ENCODE peak calls at places on chromosomes 6 and 20, in six cellular contexts. E is IMR-90, S is mesenchymal stem cell, B is neuronal stem cell, O is H1, N is trophoblast cell. Z is an unnamed sample.

GRCh38 chr6:86856937-86857563 is 80.3 kb upstream of the HTR1E start:
- DNase-seq in E (peak; percentile 28), S (peak; percentile 31), B (peak; percentile 41), O (peak; percentile 56), N (peak; percentile 40), Z (no peak)

GRCh38 chr20:50659975-50660670 is 31.2 kb downstream of the RIPOR3 start:
- DNase-seq in E (no peak), S (no peak), B (no peak), O (no peak), N (no peak), Z (no peak)

GRCh38 chr6:158353851-158354508 is 41.7 kb downstream of the TULP4 start:
- DNase-seq in E (peak; percentile 47), S (no peak), B (no peak), O (no peak), N (no peak), Z (no peak)

GRCh38 chr6:13924949-13925881 is at the start of gene RNF182:
- DNase-seq in E (no peak), S (peak; percentile 16), B (peak; percentile 17), O (no peak), N (no peak), Z (no peak)

GRCh38 chr20:34514897-34515483 is 1.2 kb upstream of the DYNLRB1 start:
- DNase-seq in E (peak; percentile 44), S (no peak), B (no peak), O (no peak), N (no peak), Z (no peak)

GRCh38 chr6:37696220-37696840 is 1.4 kb downstream of the MDGA1 start:
- DNase-seq in E (peak; percentile 49), S (peak; percentile 54), B (no peak), O (peak; percentile 62), N (no peak), Z (peak; percentile 41)

GRCh38 chr6:79307321-79308036 is 73.0 kb upstream of the HMGN3 start:
- DNase-seq in E (no peak), S (no peak), B (no peak), O (no peak), N (peak; percentile 69), Z (no peak)

GRCh38 chr6:25315194-25315593 is 36.0 kb downstream of the CARMIL1 start:
- DNase-seq in E (no peak), S (no peak), B (peak; percentile 24), O (no peak), N (no peak), Z (no peak)

GRCh38 chr6:35302604-35303218 is 5.1 kb downstream of the DEF6 start:
- DNase-seq in E (peak; percentile 9), S (peak; percentile 24), B (no peak), O (peak; percentile 64), N (no peak), Z (peak; percentile 80)

GRCh38 chr20:11935754-11936551 is 18.3 kb downstream of the BTBD3 start:
- DNase-seq in E (no peak), S (no peak), B (no peak), O (no peak), N (no peak), Z (no peak)

GRCh38 chr20:36309643-36310042 is 3.5 kb downstream of the DLGAP4 start:
- DNase-seq in E (no peak), S (no peak), B (no peak), O (no peak), N (no peak), Z (no peak)

GRCh38 chr20:48797275-48797825 is 30.4 kb downstream of the PREX1 start:
- DNase-seq in E (no peak), S (no peak), B (no peak), O (peak; percentile 58), N (no peak), Z (no peak)

GRCh38 chr6:88287696-88288095 is 121.5 kb upstream of the CNR1 start:
- DNase-seq in E (no peak), S (no peak), B (no peak), O (no peak), N (no peak), Z (no peak)

GRCh38 chr6:102474041-102474807 is 1080.7 kb downstream of the GRIK2 start:
- DNase-seq in E (no peak), S (no peak), B (no peak), O (no peak), N (no peak), Z (no peak)

GRCh38 chr6:14035448-14035847 is 82.1 kb upstream of the CD83 start:
- DNase-seq in E (peak; percentile 96), S (peak; percentile 68), B (no peak), O (no peak), N (peak; percentile 87), Z (peak; percentile 55)

GRCh38 chr6:150685860-150686259 is 86.2 kb downstream of the PLEKHG1 start:
- DNase-seq in E (peak; percentile 1), S (no peak), B (no peak), O (peak; percentile 89), N (peak; percentile 71), Z (peak; percentile 73)

GRCh38 chr6:157830354-157831017 is 7.4 kb downstream of the SNX9 start:
- DNase-seq in E (no peak), S (no peak), B (no peak), O (no peak), N (no peak), Z (no peak)

GRCh38 chr6:21067521-21067920 is 526.0 kb upstream of the SOX4 start:
- DNase-seq in E (no peak), S (no peak), B (no peak), O (no peak), N (no peak), Z (no peak)

GRCh38 chr6:148805767-148806166 is 58.9 kb downstream of the UST start:
- DNase-seq in E (no peak), S (no peak), B (no peak), O (no peak), N (peak; percentile 20), Z (no peak)

GRCh38 chr6:75261299-75261698 is 17.7 kb upstream of the COX7A2 start:
- DNase-seq in E (no peak), S (no peak), B (no peak), O (no peak), N (no peak), Z (no peak)

GRCh38 chr20:56773731-56774130 is 144.6 kb downstream of the TFAP2C start:
- DNase-seq in E (no peak), S (no peak), B (no peak), O (no peak), N (no peak), Z (no peak)

GRCh38 chr20:44776977-44777376 is 31.3 kb downstream of the KCNK15 start:
- DNase-seq in E (peak; percentile 16), S (peak; percentile 30), B (peak; percentile 59), O (peak; percentile 67), N (no peak), Z (no peak)

DNA sequence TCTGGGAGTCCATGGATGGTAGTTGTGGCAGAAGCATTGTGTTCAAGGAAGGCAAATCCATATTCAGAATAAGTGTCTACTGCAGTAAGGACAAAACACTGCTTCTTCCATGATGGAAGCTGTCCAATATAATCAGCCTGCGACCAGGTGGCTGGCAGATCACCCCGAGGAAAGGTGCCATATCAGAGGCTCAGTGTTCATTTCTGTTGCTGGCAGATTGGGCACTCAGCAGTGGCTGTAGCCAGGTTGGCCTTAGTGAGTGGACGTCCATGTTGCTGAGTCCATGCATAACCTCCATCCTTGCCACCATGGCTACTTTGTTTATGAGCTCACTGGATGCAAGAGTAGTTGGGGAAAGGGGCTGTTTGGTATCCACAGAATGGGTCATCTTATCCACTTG is 130.2 kb downstream of the SGK1 start:
- DNase-seq in E (no peak), S (no peak), B (no peak), O (no peak), N (no peak), Z (no peak)
- H3K14ac ChIP-seq in E (no peak overlapping the region), S (no peak overlapping the region), B (no peak overlapping the region), O (no peak overlapping the region), N (no peak overlapping the region), Z (no peak overlapping the region)

DNA sequence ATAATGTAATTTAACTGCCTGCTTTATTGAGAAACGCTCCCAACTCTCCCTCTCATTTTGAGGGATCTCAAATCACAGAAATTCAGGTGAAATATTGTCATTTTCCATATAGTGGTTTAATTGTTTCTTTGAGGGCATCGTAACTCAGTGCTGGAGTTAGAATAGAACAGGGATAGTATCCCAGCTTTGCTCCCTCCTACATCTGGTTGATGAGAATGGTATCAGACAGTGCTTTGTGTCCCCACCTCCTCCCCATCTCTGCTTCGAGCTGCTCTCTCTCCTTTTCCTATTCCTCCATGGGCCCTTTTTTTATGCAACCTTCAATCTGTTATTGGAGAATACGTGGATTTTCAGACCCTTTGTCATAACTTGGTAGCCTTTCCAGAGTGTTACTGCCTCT is 41.2 kb upstream of the REV3L start:
- DNase-seq in E (no peak), S (no peak), B (no peak), O (no peak), N (no peak), Z (no peak)
- H3K23ac ChIP-seq in E (no peak overlapping the region), S (no peak overlapping the region), B (no peak overlapping the region), O (no peak overlapping the region), N (no peak overlapping the region), Z (no peak overlapping the region)

GRCh38 chr6:118372413-118372812 is 175.7 kb upstream of the PLN start:
- DNase-seq in E (peak; percentile 62), S (peak; percentile 50), B (no peak), O (no peak), N (no peak), Z (no peak)

GRCh38 chr6:118371955-118372354 is 176.1 kb upstream of the PLN start:
- DNase-seq in E (no peak), S (no peak), B (no peak), O (no peak), N (no peak), Z (no peak)

GRCh38 chr6:118382126-118382525 is 166.0 kb upstream of the PLN start:
- DNase-seq in E (no peak), S (no peak), B (no peak), O (no peak), N (no peak), Z (no peak)

GRCh38 chr6:118377711-118378414 is 170.2 kb upstream of the PLN start:
- DNase-seq in E (no peak), S (no peak), B (peak; percentile 45), O (peak; percentile 54), N (no peak), Z (peak; percentile 56)
- H3K14ac ChIP-seq in E (no peak overlapping the region), S (no peak overlapping the region), B (no peak overlapping the region), O (no peak overlapping the region), N (no peak overlapping the region), Z (no peak overlapping the region)

GRCh38 chr20:24572862-24573261 is 103.4 kb downstream of the SYNDIG1 start:
- DNase-seq in E (no peak), S (no peak), B (no peak), O (no peak), N (no peak), Z (no peak)

GRCh38 chr20:24575811-24576210 is 106.4 kb downstream of the SYNDIG1 start:
- DNase-seq in E (no peak), S (no peak), B (no peak), O (no peak), N (no peak), Z (no peak)

GRCh38 chr20:24572140-24572539 is 102.7 kb downstream of the SYNDIG1 start:
- DNase-seq in E (no peak), S (no peak), B (no peak), O (peak; percentile 33), N (no peak), Z (no peak)

GRCh38 chr20:24574307-24574706 is 104.9 kb downstream of the SYNDIG1 start:
- DNase-seq in E (no peak), S (no peak), B (no peak), O (no peak), N (no peak), Z (no peak)

DNA sequence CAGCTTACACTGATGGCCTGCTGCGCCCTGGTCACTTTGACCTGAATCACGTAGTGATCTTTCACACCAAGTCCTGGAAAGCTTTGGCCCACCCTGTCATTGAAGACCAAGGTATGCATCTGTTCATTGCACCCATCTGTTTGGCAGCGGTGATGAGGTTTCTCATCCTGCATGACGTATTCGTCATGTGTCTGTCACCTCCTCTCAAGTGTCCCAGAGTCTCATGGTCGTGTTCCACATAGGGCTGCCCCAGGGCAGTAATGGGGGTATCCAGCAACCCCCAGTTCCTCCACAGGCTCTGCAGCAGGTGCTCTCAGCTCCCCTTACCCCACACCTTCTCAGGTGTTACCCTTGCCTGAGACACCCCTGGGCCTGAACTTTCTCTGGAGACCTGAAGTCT is 104.1 kb downstream of the SYNDIG1 start:
- DNase-seq in E (no peak), S (no peak), B (no peak), O (no peak), N (no peak), Z (no peak)
- H3K23ac ChIP-seq in E (no peak overlapping the region), S (no peak overlapping the region), B (no peak overlapping the region), O (no peak overlapping the region), N (no peak overlapping the region), Z (no peak overlapping the region)